ENCODE peak calls at places on chromosome 1, in five cellular contexts. H, K, C, Z and B are unnamed samples.

GRCh38 chr1:220879509-220880366 is 495 bp downstream of the HLX start:
- DNase-seq in H (no peak), K (no peak), C (no peak), Z (peak; percentile 58), B (peak; percentile 74)

GRCh38 chr1:176790771-176791170 is 327.8 kb downstream of the PAPPA2 start:
- DNase-seq in H (no peak), K (no peak), C (no peak), Z (no peak), B (no peak)

GRCh38 chr1:168202941-168203654 is 22.7 kb upstream of the SFT2D2 start:
- DNase-seq in H (no peak), K (no peak), C (no peak), Z (no peak), B (no peak)

GRCh38 chr1:179973198-179974114 is 18.8 kb downstream of the CEP350 start:
- DNase-seq in H (no peak), K (no peak), C (no peak), Z (no peak), B (no peak)

GRCh38 chr1:178461676-178462075 is 35.1 kb downstream of the CLEC20A start:
- DNase-seq in H (no peak), K (no peak), C (no peak), Z (no peak), B (no peak)

GRCh38 chr1:110746644-110747259 is 72.0 kb upstream of the KCNA3 start:
- DNase-seq in H (peak; percentile 67), K (no peak), C (no peak), Z (peak; percentile 72), B (peak; percentile 45)

GRCh38 chr1:30856260-30856790 is 52.2 kb downstream of the SDC3 start:
- DNase-seq in H (no peak), K (no peak), C (no peak), Z (no peak), B (no peak)

GRCh38 chr1:164821648-164822047 is 262.7 kb downstream of the PBX1 start:
- DNase-seq in H (no peak), K (no peak), C (no peak), Z (no peak), B (no peak)

GRCh38 chr1:32963746-32964460 is 706 bp downstream of the RNF19B start:
- DNase-seq in H (peak; percentile 46), K (no peak), C (peak; percentile 40), Z (peak; percentile 57), B (peak; percentile 72)

GRCh38 chr1:178774263-178774662 is 49.2 kb downstream of the RALGPS2 start:
- DNase-seq in H (no peak), K (no peak), C (no peak), Z (no peak), B (peak; percentile 10)

GRCh38 chr1:98874828-98875227 is 129.8 kb downstream of the PLPPR5 start:
- DNase-seq in H (no peak), K (no peak), C (no peak), Z (no peak), B (no peak)

GRCh38 chr1:115089443-115090340 is at the start of gene TSPAN2:
- DNase-seq in H (peak; percentile 29), K (no peak), C (no peak), Z (peak; percentile 76), B (peak; percentile 63)

GRCh38 chr1:147243228-147243685 is 773 bp downstream of the CHD1L start:
- DNase-seq in H (peak; percentile 26), K (no peak), C (peak; percentile 20), Z (peak; percentile 46), B (peak; percentile 45)

GRCh38 chr1:27455166-27455811 is 34.7 kb downstream of the WASF2 start:
- DNase-seq in H (no peak), K (no peak), C (no peak), Z (no peak), B (no peak)

GRCh38 chr1:44377925-44378784 is 23.1 kb upstream of the ERI3 start:
- DNase-seq in H (peak; percentile 53), K (no peak), C (peak; percentile 31), Z (peak; percentile 72), B (peak; percentile 55)

GRCh38 chr1:153945131-153945794 is 1.3 kb downstream of the DENND4B start:
- DNase-seq in H (no peak), K (no peak), C (no peak), Z (no peak), B (peak; percentile 81)

GRCh38 chr1:41239988-41240610 is 2.0 kb downstream of the SCMH1 start:
- DNase-seq in H (no peak), K (no peak), C (no peak), Z (no peak), B (peak; percentile 44)

GRCh38 chr1:65083263-65083896 is 64.6 kb upstream of the AK4 start:
- DNase-seq in H (no peak), K (no peak), C (no peak), Z (no peak), B (no peak)

GRCh38 chr1:226548281-226549093 is at the start of gene STUM:
- DNase-seq in H (peak; percentile 28), K (no peak), C (peak; percentile 16), Z (peak; percentile 45), B (peak; percentile 72)

GRCh38 chr1:179298952-179299351 is 5.4 kb downstream of the SOAT1 start:
- DNase-seq in H (no peak), K (no peak), C (no peak), Z (no peak), B (peak; percentile 42)

GRCh38 chr1:35190784-35191183 is 2.2 kb downstream of the SFPQ start:
- DNase-seq in H (no peak), K (no peak), C (no peak), Z (no peak), B (no peak)

DNA sequence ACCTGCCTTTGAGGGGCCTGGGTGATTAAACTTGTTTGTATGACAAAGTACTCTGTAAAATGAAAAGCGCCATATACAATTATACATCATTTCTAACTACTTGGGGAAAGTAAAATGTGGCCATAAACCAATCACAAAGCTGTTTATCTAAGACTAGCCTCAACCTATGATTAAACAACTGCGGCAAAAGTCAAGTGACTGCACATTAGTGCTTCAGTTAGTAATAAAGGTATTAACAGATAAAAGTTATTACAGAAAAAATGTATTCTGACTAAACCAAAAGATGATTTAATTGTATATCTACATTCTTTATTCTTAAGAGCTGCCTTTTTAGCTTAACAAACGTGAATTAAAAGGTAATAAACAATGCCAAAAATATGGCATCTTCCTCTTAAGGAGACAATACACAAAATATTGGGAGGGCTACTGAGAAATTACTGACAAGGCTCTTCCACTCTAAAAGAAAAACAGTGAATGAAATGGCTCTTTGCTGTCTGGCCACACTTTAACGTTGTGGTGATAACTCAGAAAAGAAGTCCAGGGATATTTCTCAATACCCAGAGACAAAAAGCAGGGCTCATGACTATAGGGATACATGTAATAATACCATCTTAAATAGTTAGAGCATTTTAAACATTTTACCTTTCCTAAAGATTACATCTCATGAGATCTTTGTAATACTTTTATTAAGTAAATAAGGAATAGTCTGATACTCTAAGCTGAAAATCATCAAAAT is 8.6 kb downstream of the ARHGAP29 start:
- DNase-seq in H (no peak), K (no peak), C (no peak), Z (no peak), B (no peak)
- TF ChIP-seq CTCF in H (no peak), K (no peak), C (no peak), Z (no peak), B (no peak)

DNA sequence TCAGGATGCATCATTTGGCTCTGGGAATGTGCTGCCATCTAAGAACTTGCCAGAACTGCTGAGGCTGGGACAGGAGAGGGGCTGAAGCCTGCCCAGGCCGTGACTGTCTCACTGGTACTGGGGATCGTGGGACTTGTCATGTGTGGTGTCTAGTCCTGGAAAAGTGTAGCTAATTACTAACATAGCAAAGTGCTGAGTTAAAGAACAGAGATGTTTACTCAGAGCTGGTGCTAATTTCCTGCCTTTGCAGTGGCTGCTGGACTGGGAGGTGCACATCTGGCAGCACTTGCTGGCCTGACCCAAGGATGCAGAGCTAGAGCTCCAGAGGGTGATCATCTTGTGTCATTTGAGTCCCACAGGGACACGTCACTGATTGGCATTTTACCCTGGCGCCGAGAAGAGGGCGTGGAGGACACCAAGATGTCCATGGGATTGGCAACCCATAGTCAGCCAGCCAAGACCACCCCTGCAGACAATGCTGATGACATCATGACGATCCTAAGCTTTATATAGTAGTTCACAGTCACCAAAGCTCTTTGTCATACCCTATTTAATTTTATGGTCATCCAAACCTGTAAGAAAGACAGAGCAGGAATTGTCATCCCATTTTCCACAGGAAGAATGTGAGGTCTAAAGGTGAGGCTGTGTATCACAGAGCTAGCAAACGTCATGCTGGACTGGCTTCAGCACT is 110.1 kb upstream of the SLC44A3 start:
- DNase-seq in H (no peak), K (no peak), C (no peak), Z (no peak), B (no peak)
- TF ChIP-seq CTCF in H (no peak), K (no peak), C (no peak), Z (no peak), B (no peak)

GRCh38 chr1:151134396-151134795 is 12.0 kb downstream of the SEMA6C start:
- DNase-seq in H (no peak), K (no peak), C (no peak), Z (no peak), B (no peak)

GRCh38 chr1:151137789-151138188 is 8.6 kb downstream of the SEMA6C start:
- DNase-seq in H (no peak), K (no peak), C (no peak), Z (no peak), B (no peak)

GRCh38 chr1:151133339-151133761 is 13.1 kb downstream of the SEMA6C start:
- DNase-seq in H (no peak), K (no peak), C (no peak), Z (no peak), B (no peak)

GRCh38 chr1:151134991-151135390 is 11.4 kb downstream of the SEMA6C start:
- DNase-seq in H (no peak), K (no peak), C (no peak), Z (no peak), B (no peak)

DNA sequence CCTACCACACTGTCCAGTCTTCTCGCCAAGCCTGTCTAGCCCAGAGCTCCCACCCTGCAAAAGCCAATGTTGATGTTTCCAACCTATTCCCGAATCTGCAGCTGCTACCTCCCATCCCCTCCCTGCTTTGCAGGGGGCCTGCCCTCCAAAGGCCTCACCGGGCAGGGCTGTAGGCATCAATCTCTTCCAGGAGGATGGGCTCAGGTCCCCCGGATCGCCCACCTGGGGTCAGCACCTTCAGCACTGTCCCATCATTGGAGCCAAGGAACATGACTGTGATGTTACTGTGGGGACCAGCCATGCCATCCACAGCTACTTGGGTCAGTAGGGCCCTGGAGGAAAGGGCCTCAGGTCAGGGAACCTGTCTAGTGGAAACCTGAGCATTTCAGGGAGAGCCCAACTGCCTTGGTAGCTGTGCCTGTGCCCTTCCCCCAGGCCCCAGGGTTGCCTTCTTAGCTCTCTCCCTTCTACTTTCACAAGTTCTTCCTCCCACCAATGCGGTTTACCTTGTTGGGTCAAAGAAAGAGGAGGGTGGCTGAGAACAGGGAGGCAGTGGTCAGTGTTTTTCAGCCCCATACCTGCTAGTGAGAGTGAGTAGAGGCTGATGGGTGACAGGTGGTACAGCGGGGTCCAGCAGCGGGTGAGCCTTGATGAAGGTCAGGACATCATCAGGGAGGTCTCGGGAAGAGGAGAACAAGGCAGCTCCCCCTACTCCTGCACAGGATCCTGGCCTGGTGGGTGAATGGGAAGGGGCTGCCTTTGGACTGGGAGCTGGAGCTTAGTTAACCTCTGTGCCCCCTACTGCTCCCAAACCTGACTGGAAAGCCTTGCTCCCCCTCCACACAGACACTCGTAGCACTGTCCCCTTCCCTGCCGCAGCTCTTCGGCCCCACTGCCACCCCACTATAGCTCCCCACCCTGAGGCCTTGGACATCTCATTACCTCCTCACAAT is 10.7 kb downstream of the SEMA6C start:
- DNase-seq in H (no peak), K (no peak), C (no peak), Z (no peak), B (no peak)
- TF ChIP-seq CTCF in H (no peak), K (no peak), C (no peak), Z (no peak), B (peak; percentile 25)

DNA sequence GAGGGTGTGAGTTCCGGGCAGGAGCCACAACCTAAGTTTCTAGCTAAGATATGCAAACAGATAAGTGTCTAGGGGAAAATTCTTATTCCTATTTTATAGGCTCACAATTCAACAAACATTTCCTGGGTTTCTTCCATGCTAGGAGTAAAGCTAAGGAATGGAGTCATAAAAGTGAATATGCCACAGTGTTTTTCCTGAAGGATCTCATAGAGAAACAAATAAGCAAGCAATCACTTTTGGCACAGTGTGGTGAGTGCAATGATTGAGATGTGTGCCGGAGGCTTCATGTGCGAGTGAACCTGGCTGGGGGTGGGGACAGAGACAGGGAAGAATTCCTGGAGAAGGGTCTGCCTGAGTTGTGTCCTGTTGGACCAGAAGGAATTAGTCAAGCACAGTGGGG is 147.4 kb downstream of the TENT5C start:
- DNase-seq in H (no peak), K (no peak), C (no peak), Z (no peak), B (no peak)
- TF ChIP-seq CTCF in H (no peak), K (no peak), C (no peak), Z (no peak), B (no peak)